ENCODE peak calls at places on chromosomes 5 and 9, in seven cellular contexts. V is nucleus accumbens; H is effector CD4-positive, alpha-beta T cell; M is activated CD8-positive, alpha-beta memory T cell treated with anti-CD3 and anti-CD28 coated beads, Interleukin-2, amount 50 U/mL, for 48 hours; R is activated CD4-positive, alpha-beta T cell treated with anti-CD3 and anti-CD28 coated beads, Interleukin-2, amount 50 U/mL, for 1 hour; O is cardiac muscle cell; Y is HT-29. E is an unnamed sample.

GRCh38 chr5:2999926-3000325 is 248.4 kb upstream of the IRX2 start:
- DNase-seq in V (no peak), H (no peak), M (no peak), O (no peak), Y (no peak), R (no peak), E (peak)

GRCh38 chr9:20405086-20405485 is 217.2 kb downstream of the MLLT3 start:
- DNase-seq in H (no peak), V (no peak), Y (no peak), R (no peak), O (no peak), M (no peak), E (no peak)

GRCh38 chr5:79621056-79621455 is 8.8 kb downstream of the TENT2 start:
- DNase-seq in O (peak), H (no peak), Y (no peak), V (no peak), M (no peak), R (no peak), E (no peak)

GRCh38 chr5:43065384-43066230 is 25.5 kb upstream of the ANXA2R start:
- DNase-seq in M (peak), Y (peak), V (peak), H (peak), R (peak), O (peak), E (peak)

GRCh38 chr5:149588947-149589346 is 7.6 kb downstream of the ARHGEF37 start:
- DNase-seq in H (no peak), O (no peak), V (no peak), Y (no peak), R (no peak), M (no peak), E (no peak)

GRCh38 chr5:90707698-90708097 is 149.1 kb downstream of the ADGRV1 start:
- DNase-seq in O (no peak), H (no peak), M (no peak), R (no peak), Y (no peak), V (no peak), E (no peak)

GRCh38 chr9:82127993-82128710 is 139.6 kb downstream of the SPATA31D1 start:
- DNase-seq in O (no peak), Y (no peak), R (no peak), V (no peak), M (no peak), H (no peak), E (no peak)

GRCh38 chr5:159788835-159789331 is 127.4 kb upstream of the ADRA1B start:
- DNase-seq in Y (no peak), R (no peak), O (peak), H (no peak), V (no peak), M (no peak), E (no peak)

GRCh38 chr5:123147741-123148140 is 58.7 kb downstream of the PRDM6 start:
- DNase-seq in R (no peak), Y (no peak), O (no peak), M (no peak), V (no peak), H (no peak), E (no peak)

GRCh38 chr9:113868501-113868900 is 7.6 kb upstream of the ZNF618 start:
- DNase-seq in V (no peak), O (no peak), R (no peak), M (no peak), H (no peak), Y (no peak), E (no peak)

GRCh38 chr9:84169240-84169639 is 171.3 kb downstream of the SLC28A3 start:
- DNase-seq in M (no peak), R (no peak), H (no peak), V (no peak), Y (no peak), O (no peak), E (no peak)

GRCh38 chr5:65078331-65078730 is 309.6 kb downstream of the CWC27 start:
- DNase-seq in Y (no peak), H (no peak), V (no peak), R (no peak), O (no peak), M (no peak), E (no peak)

GRCh38 chr9:107308461-107308860 is 25.4 kb downstream of the RAD23B start:
- DNase-seq in O (no peak), R (no peak), H (no peak), Y (no peak), M (no peak), V (no peak), E (no peak)

GRCh38 chr5:133853972-133854371 is 114.5 kb downstream of the C5orf15 start:
- DNase-seq in V (no peak), H (no peak), R (no peak), O (no peak), M (no peak), Y (no peak), E (no peak)

GRCh38 chr9:129131300-129132145 is 20.3 kb downstream of the PTPA start:
- DNase-seq in R (peak), Y (peak), O (peak), M (peak), V (peak), H (peak), E (peak)

E was measured in osteocyte.